ENCODE peak calls at places on chromosomes 11 and 22, in five cellular contexts. One of them, this sample, is unnamed.

GRCh38 chr11:82049199-82049598 is 684.5 kb downstream of the FAM181B start:
- DNase-seq in IMR-90: no peak
- DNase-seq in mucosa of descending colon: no peak
- DNase-seq in pancreas: no peak
- DNase-seq in nephron progenitor cell: no peak
- DNase-seq in this sample: no peak

GRCh38 chr11:75301602-75302345 is 49.7 kb downstream of the ARRB1 start:
- DNase-seq in IMR-90: no peak
- DNase-seq in pancreas: peak
- DNase-seq in mucosa of descending colon: no peak
- DNase-seq in nephron progenitor cell: no peak
- DNase-seq in this sample: no peak

GRCh38 chr11:47314992-47315391 is 37.5 kb downstream of the MYBPC3 start:
- DNase-seq in nephron progenitor cell: no peak
- DNase-seq in IMR-90: peak
- DNase-seq in pancreas: no peak
- DNase-seq in mucosa of descending colon: no peak
- DNase-seq in this sample: no peak

GRCh38 chr11:57277845-57278720 is 41.0 kb upstream of the APLNR start:
- DNase-seq in pancreas: peak
- DNase-seq in nephron progenitor cell: peak
- DNase-seq in mucosa of descending colon: peak
- DNase-seq in IMR-90: peak
- DNase-seq in this sample: peak

GRCh38 chr22:20979243-20979809 is 2.8 kb upstream of the LZTR1 start:
- DNase-seq in pancreas: peak
- DNase-seq in mucosa of descending colon: peak
- DNase-seq in nephron progenitor cell: peak
- DNase-seq in IMR-90: peak
- DNase-seq in this sample: peak

GRCh38 chr11:27507561-27508322 is 1.2 kb upstream of the LIN7C start:
- DNase-seq in nephron progenitor cell: no peak
- DNase-seq in pancreas: no peak
- DNase-seq in mucosa of descending colon: no peak
- DNase-seq in IMR-90: no peak
- DNase-seq in this sample: no peak

GRCh38 chr11:25775608-25776007 is 556.3 kb upstream of the ANO3 start:
- DNase-seq in mucosa of descending colon: no peak
- DNase-seq in pancreas: no peak
- DNase-seq in IMR-90: no peak
- DNase-seq in nephron progenitor cell: no peak
- DNase-seq in this sample: no peak

GRCh38 chr11:34052608-34053160 is 1.2 kb downstream of the CAPRIN1 start:
- DNase-seq in mucosa of descending colon: peak
- DNase-seq in nephron progenitor cell: peak
- DNase-seq in IMR-90: no peak
- DNase-seq in pancreas: peak
- DNase-seq in this sample: peak

GRCh38 chr22:24578355-24579241 is 14.3 kb downstream of the LRRC75B start:
- DNase-seq in mucosa of descending colon: no peak
- DNase-seq in pancreas: no peak
- DNase-seq in IMR-90: peak
- DNase-seq in nephron progenitor cell: no peak
- DNase-seq in this sample: no peak

GRCh38 chr11:69000831-69001245 is 12.2 kb downstream of the MRGPRF start:
- DNase-seq in pancreas: no peak
- DNase-seq in mucosa of descending colon: no peak
- DNase-seq in nephron progenitor cell: no peak
- DNase-seq in IMR-90: peak
- DNase-seq in this sample: no peak

GRCh38 chr22:27467039-27467438 is 334.5 kb downstream of the MN1 start:
- DNase-seq in mucosa of descending colon: no peak
- DNase-seq in IMR-90: no peak
- DNase-seq in nephron progenitor cell: no peak
- DNase-seq in pancreas: no peak
- DNase-seq in this sample: no peak

GRCh38 chr22:18999416-18999815 is 63.3 kb upstream of the PRODH start:
- DNase-seq in mucosa of descending colon: no peak
- DNase-seq in IMR-90: no peak
- DNase-seq in pancreas: no peak
- DNase-seq in nephron progenitor cell: no peak
- DNase-seq in this sample: no peak

GRCh38 chr22:18997925-18998315 is 61.8 kb upstream of the PRODH start:
- DNase-seq in mucosa of descending colon: no peak
- DNase-seq in nephron progenitor cell: no peak
- DNase-seq in pancreas: no peak
- DNase-seq in IMR-90: no peak
- DNase-seq in this sample: no peak

GRCh38 chr22:18997306-18997924 is 61.3 kb upstream of the PRODH start:
- DNase-seq in mucosa of descending colon: no peak
- DNase-seq in IMR-90: no peak
- DNase-seq in pancreas: no peak
- DNase-seq in nephron progenitor cell: no peak
- DNase-seq in this sample: no peak

GRCh38 chr22:19001204-19001603 is 65.1 kb upstream of the PRODH start:
- DNase-seq in IMR-90: no peak
- DNase-seq in mucosa of descending colon: no peak
- DNase-seq in nephron progenitor cell: no peak
- DNase-seq in pancreas: no peak
- DNase-seq in this sample: no peak

GRCh38 chr22:18998998-18999397 is 62.9 kb upstream of the PRODH start:
- DNase-seq in IMR-90: no peak
- DNase-seq in nephron progenitor cell: peak
- DNase-seq in pancreas: no peak
- DNase-seq in mucosa of descending colon: no peak
- DNase-seq in this sample: peak
- TF ChIP-seq CTCF in IMR-90: peak
- TF ChIP-seq CTCF in nephron progenitor cell: peak
- TF ChIP-seq CTCF in pancreas: no peak
- TF ChIP-seq CTCF in mucosa of descending colon: no peak
- TF ChIP-seq CTCF in this sample: peak

GRCh38 chr11:70608568-70609314 is 210.4 kb downstream of the CTTN start:
- DNase-seq in IMR-90: peak
- DNase-seq in pancreas: no peak
- DNase-seq in nephron progenitor cell: peak
- DNase-seq in mucosa of descending colon: peak
- DNase-seq in this sample: peak
- TF ChIP-seq CTCF in IMR-90: no peak
- TF ChIP-seq CTCF in pancreas: no peak
- TF ChIP-seq CTCF in nephron progenitor cell: no peak
- TF ChIP-seq CTCF in mucosa of descending colon: no peak
- TF ChIP-seq CTCF in this sample: no peak

GRCh38 chr11:747176-748006 is at the start of gene TALDO1:
- DNase-seq in nephron progenitor cell: peak
- DNase-seq in IMR-90: peak
- DNase-seq in mucosa of descending colon: peak
- DNase-seq in pancreas: peak
- DNase-seq in this sample: peak
- TF ChIP-seq CTCF in nephron progenitor cell: no peak
- TF ChIP-seq CTCF in IMR-90: peak
- TF ChIP-seq CTCF in mucosa of descending colon: no peak
- TF ChIP-seq CTCF in pancreas: no peak
- TF ChIP-seq CTCF in this sample: no peak

GRCh38 chr11:72589802-72590761 is 84.1 kb downstream of the PDE2A start:
- DNase-seq in mucosa of descending colon: peak
- DNase-seq in nephron progenitor cell: peak
- DNase-seq in IMR-90: no peak
- DNase-seq in pancreas: peak
- DNase-seq in this sample: peak
- TF ChIP-seq CTCF in mucosa of descending colon: no peak
- TF ChIP-seq CTCF in nephron progenitor cell: peak
- TF ChIP-seq CTCF in IMR-90: peak
- TF ChIP-seq CTCF in pancreas: peak
- TF ChIP-seq CTCF in this sample: peak

This sample was measured in glutamatergic neuron.